ENCODE peak calls at places on chromosomes 5 and 9, in six cellular contexts. One of them, this sample, is unnamed.

GRCh38 chr9:21993893-21994525 is at the start of gene CDKN2A:
- DNase-seq in BJ: no peak
- DNase-seq in hepatocyte: peak
- DNase-seq in cardiac muscle cell: peak
- DNase-seq in B cell: peak
- DNase-seq in GM23248: peak
- DNase-seq in this sample: peak

GRCh38 chr5:112420111-112420864 is 1.2 kb upstream of the EPB41L4A start:
- DNase-seq in BJ: no peak
- DNase-seq in hepatocyte: peak
- DNase-seq in cardiac muscle cell: peak
- DNase-seq in B cell: peak
- DNase-seq in GM23248: peak
- DNase-seq in this sample: peak

GRCh38 chr5:61232490-61232889 is 70.2 kb upstream of the SMIM15 start:
- DNase-seq in BJ: no peak
- DNase-seq in hepatocyte: no peak
- DNase-seq in cardiac muscle cell: no peak
- DNase-seq in B cell: no peak
- DNase-seq in GM23248: no peak
- DNase-seq in this sample: no peak

GRCh38 chr5:126610616-126611015 is 9.9 kb downstream of the PHAX start:
- DNase-seq in BJ: no peak
- DNase-seq in hepatocyte: no peak
- DNase-seq in cardiac muscle cell: no peak
- DNase-seq in B cell: no peak
- DNase-seq in GM23248: no peak
- DNase-seq in this sample: no peak

GRCh38 chr9:135907006-135907434 is 326 bp downstream of the CAMSAP1 start:
- DNase-seq in BJ: no peak
- DNase-seq in hepatocyte: no peak
- DNase-seq in cardiac muscle cell: peak
- DNase-seq in B cell: no peak
- DNase-seq in GM23248: peak
- DNase-seq in this sample: no peak

GRCh38 chr9:21096172-21096900 is 18.6 kb upstream of the IFNB1 start:
- DNase-seq in BJ: peak
- DNase-seq in hepatocyte: no peak
- DNase-seq in cardiac muscle cell: no peak
- DNase-seq in B cell: peak
- DNase-seq in GM23248: peak
- DNase-seq in this sample: peak

GRCh38 chr9:79256691-79257213 is 315.0 kb upstream of the TLE4 start:
- DNase-seq in BJ: no peak
- DNase-seq in hepatocyte: peak
- DNase-seq in cardiac muscle cell: no peak
- DNase-seq in B cell: no peak
- DNase-seq in GM23248: peak
- DNase-seq in this sample: no peak

GRCh38 chr5:31741496-31741895 is 102.6 kb downstream of the PDZD2 start:
- DNase-seq in BJ: no peak
- DNase-seq in hepatocyte: no peak
- DNase-seq in cardiac muscle cell: no peak
- DNase-seq in B cell: no peak
- DNase-seq in GM23248: no peak
- DNase-seq in this sample: no peak

GRCh38 chr5:92309336-92309991 is 926.3 kb upstream of the ARRDC3 start:
- DNase-seq in BJ: peak
- DNase-seq in hepatocyte: peak
- DNase-seq in cardiac muscle cell: peak
- DNase-seq in B cell: no peak
- DNase-seq in GM23248: peak
- DNase-seq in this sample: peak

GRCh38 chr5:116517557-116517956 is 57.1 kb downstream of the SEMA6A start:
- DNase-seq in BJ: no peak
- DNase-seq in hepatocyte: no peak
- DNase-seq in cardiac muscle cell: no peak
- DNase-seq in B cell: no peak
- DNase-seq in GM23248: no peak
- DNase-seq in this sample: peak

GRCh38 chr5:143177263-143177994 is 226.1 kb downstream of the NR3C1 start:
- DNase-seq in BJ: no peak
- DNase-seq in hepatocyte: peak
- DNase-seq in cardiac muscle cell: no peak
- DNase-seq in B cell: no peak
- DNase-seq in GM23248: peak
- DNase-seq in this sample: no peak

GRCh38 chr9:94813379-94813778 is 86.9 kb downstream of the AOPEP start:
- DNase-seq in BJ: no peak
- DNase-seq in hepatocyte: no peak
- DNase-seq in cardiac muscle cell: no peak
- DNase-seq in B cell: no peak
- DNase-seq in GM23248: no peak
- DNase-seq in this sample: no peak

GRCh38 chr9:8401961-8402701 is 602.6 kb upstream of the DMAC1 start:
- DNase-seq in BJ: no peak
- DNase-seq in hepatocyte: no peak
- DNase-seq in cardiac muscle cell: no peak
- DNase-seq in B cell: no peak
- DNase-seq in GM23248: no peak
- DNase-seq in this sample: no peak

GRCh38 chr5:157506066-157506590 is 46.1 kb downstream of the NIPAL4 start:
- DNase-seq in BJ: no peak
- DNase-seq in hepatocyte: no peak
- DNase-seq in cardiac muscle cell: no peak
- DNase-seq in B cell: no peak
- DNase-seq in GM23248: no peak
- DNase-seq in this sample: no peak

GRCh38 chr5:40385544-40385943 is 294.2 kb upstream of the PTGER4 start:
- DNase-seq in BJ: no peak
- DNase-seq in hepatocyte: no peak
- DNase-seq in cardiac muscle cell: no peak
- DNase-seq in B cell: no peak
- DNase-seq in GM23248: peak
- DNase-seq in this sample: no peak

GRCh38 chr5:111734013-111734412 is 23.0 kb downstream of the NREP start:
- DNase-seq in BJ: no peak
- DNase-seq in hepatocyte: no peak
- DNase-seq in cardiac muscle cell: no peak
- DNase-seq in B cell: no peak
- DNase-seq in GM23248: peak
- DNase-seq in this sample: no peak

GRCh38 chr5:15203376-15203775 is 296.6 kb upstream of the FBXL7 start:
- DNase-seq in BJ: peak
- DNase-seq in hepatocyte: no peak
- DNase-seq in cardiac muscle cell: no peak
- DNase-seq in B cell: no peak
- DNase-seq in GM23248: peak
- DNase-seq in this sample: no peak

GRCh38 chr9:121498487-121499176 is 1.0 kb downstream of the GGTA1 start:
- DNase-seq in BJ: no peak
- DNase-seq in hepatocyte: peak
- DNase-seq in cardiac muscle cell: no peak
- DNase-seq in B cell: peak
- DNase-seq in GM23248: peak
- DNase-seq in this sample: no peak

GRCh38 chr9:105065119-105066088 is 137.4 kb upstream of the ABCA1 start:
- DNase-seq in BJ: no peak
- DNase-seq in hepatocyte: peak
- DNase-seq in cardiac muscle cell: no peak
- DNase-seq in B cell: no peak
- DNase-seq in GM23248: no peak
- DNase-seq in this sample: peak

GRCh38 chr9:131650254-131650653 is 89.6 kb downstream of the RAPGEF1 start:
- DNase-seq in BJ: peak
- DNase-seq in hepatocyte: no peak
- DNase-seq in cardiac muscle cell: no peak
- DNase-seq in B cell: no peak
- DNase-seq in GM23248: peak
- DNase-seq in this sample: no peak

GRCh38 chr5:86447362-86447761 is 170.4 kb upstream of the COX7C start:
- DNase-seq in BJ: no peak
- DNase-seq in hepatocyte: no peak
- DNase-seq in cardiac muscle cell: no peak
- DNase-seq in B cell: no peak
- DNase-seq in GM23248: no peak
- DNase-seq in this sample: no peak

GRCh38 chr9:133752739-133753446 is 14.7 kb upstream of the SARDH start:
- DNase-seq in BJ: no peak
- DNase-seq in hepatocyte: no peak
- DNase-seq in cardiac muscle cell: no peak
- DNase-seq in B cell: no peak
- DNase-seq in GM23248: no peak
- DNase-seq in this sample: no peak

GRCh38 chr5:171131499-171131898 is 177.5 kb upstream of the TLX3 start:
- DNase-seq in BJ: no peak
- DNase-seq in hepatocyte: no peak
- DNase-seq in cardiac muscle cell: no peak
- DNase-seq in B cell: no peak
- DNase-seq in GM23248: no peak
- DNase-seq in this sample: no peak

GRCh38 chr5:169299651-169300467 is 1.1 kb downstream of the SLIT3 start:
- DNase-seq in BJ: no peak
- DNase-seq in hepatocyte: peak
- DNase-seq in cardiac muscle cell: peak
- DNase-seq in B cell: no peak
- DNase-seq in GM23248: peak
- DNase-seq in this sample: no peak

GRCh38 chr5:79436224-79436623 is 77.7 kb downstream of the HOMER1 start:
- DNase-seq in BJ: peak
- DNase-seq in hepatocyte: peak
- DNase-seq in cardiac muscle cell: no peak
- DNase-seq in B cell: no peak
- DNase-seq in GM23248: peak
- DNase-seq in this sample: no peak

GRCh38 chr5:133658327-133658726 is 46.0 kb upstream of the FSTL4 start:
- DNase-seq in BJ: no peak
- DNase-seq in hepatocyte: no peak
- DNase-seq in cardiac muscle cell: no peak
- DNase-seq in B cell: no peak
- DNase-seq in GM23248: no peak
- DNase-seq in this sample: no peak

GRCh38 chr5:132475939-132476852 is 14.4 kb downstream of the IRF1 start:
- DNase-seq in BJ: no peak
- DNase-seq in hepatocyte: peak
- DNase-seq in cardiac muscle cell: no peak
- DNase-seq in B cell: no peak
- DNase-seq in GM23248: no peak
- DNase-seq in this sample: no peak

GRCh38 chr5:1975898-1976765 is 93.4 kb upstream of the IRX4 start:
- DNase-seq in BJ: no peak
- DNase-seq in hepatocyte: no peak
- DNase-seq in cardiac muscle cell: no peak
- DNase-seq in B cell: no peak
- DNase-seq in GM23248: no peak
- DNase-seq in this sample: no peak

This sample was measured in dermis microvascular lymphatic vessel endothelial cell.